ENCODE peak calls at places on chromosomes 2 and 18, in nine cellular contexts. One of them, this sample, is unnamed.

GRCh38 chr18:67652296-67652695 is 135.8 kb upstream of the DSEL start:
- DNase-seq in HuH-7: no peak
- DNase-seq in sciatic nerve: no peak
- DNase-seq in tibial nerve: no peak
- DNase-seq in NCI-H2171: no peak
- DNase-seq in amniotic epithelial cell: no peak
- DNase-seq in activated T-helper 1 cell treated with anti-CD3 and anti-CD28 coated beads, Interleukin-2, amount 50 U/mL, for 16 hours: no peak
- DNase-seq in substantia nigra: no peak
- DNase-seq in GDM1: no peak
- DNase-seq in this sample: no peak

GRCh38 chr2:46769809-46770208 is 145.8 kb downstream of the MCFD2 start:
- DNase-seq in NCI-H2171: no peak
- DNase-seq in HuH-7: no peak
- DNase-seq in activated T-helper 1 cell treated with anti-CD3 and anti-CD28 coated beads, Interleukin-2, amount 50 U/mL, for 16 hours: no peak
- DNase-seq in substantia nigra: no peak
- DNase-seq in amniotic epithelial cell: no peak
- DNase-seq in GDM1: no peak
- DNase-seq in tibial nerve: no peak
- DNase-seq in sciatic nerve: no peak
- DNase-seq in this sample: no peak

GRCh38 chr2:172088245-172089004 is 3.1 kb downstream of the DLX1 start:
- DNase-seq in amniotic epithelial cell: no peak
- DNase-seq in GDM1: no peak
- DNase-seq in tibial nerve: no peak
- DNase-seq in activated T-helper 1 cell treated with anti-CD3 and anti-CD28 coated beads, Interleukin-2, amount 50 U/mL, for 16 hours: no peak
- DNase-seq in HuH-7: no peak
- DNase-seq in substantia nigra: no peak
- DNase-seq in sciatic nerve: no peak
- DNase-seq in NCI-H2171: no peak
- DNase-seq in this sample: no peak

GRCh38 chr2:226794751-226795171 is 4.9 kb downstream of the IRS1 start:
- DNase-seq in GDM1: no peak
- DNase-seq in substantia nigra: no peak
- DNase-seq in NCI-H2171: peak; percentile 30
- DNase-seq in tibial nerve: no peak
- DNase-seq in sciatic nerve: no peak
- DNase-seq in HuH-7: no peak
- DNase-seq in activated T-helper 1 cell treated with anti-CD3 and anti-CD28 coated beads, Interleukin-2, amount 50 U/mL, for 16 hours: no peak
- DNase-seq in amniotic epithelial cell: peak; percentile 84
- DNase-seq in this sample: peak; percentile 69

GRCh38 chr18:79616651-79617518 is 62.7 kb upstream of the CTDP1 start:
- DNase-seq in NCI-H2171: no peak
- DNase-seq in tibial nerve: no peak
- DNase-seq in substantia nigra: no peak
- DNase-seq in activated T-helper 1 cell treated with anti-CD3 and anti-CD28 coated beads, Interleukin-2, amount 50 U/mL, for 16 hours: no peak
- DNase-seq in GDM1: no peak
- DNase-seq in amniotic epithelial cell: peak; percentile 37
- DNase-seq in HuH-7: no peak
- DNase-seq in sciatic nerve: peak; percentile 62
- DNase-seq in this sample: peak; percentile 9

GRCh38 chr2:43075906-43076585 is 150.4 kb downstream of the ZFP36L2 start:
- DNase-seq in sciatic nerve: no peak
- DNase-seq in HuH-7: no peak
- DNase-seq in NCI-H2171: no peak
- DNase-seq in activated T-helper 1 cell treated with anti-CD3 and anti-CD28 coated beads, Interleukin-2, amount 50 U/mL, for 16 hours: no peak
- DNase-seq in tibial nerve: no peak
- DNase-seq in GDM1: no peak
- DNase-seq in amniotic epithelial cell: peak; percentile 81
- DNase-seq in substantia nigra: no peak
- DNase-seq in this sample: peak; percentile 81

GRCh38 chr2:64779117-64779690 is 125.5 kb upstream of the SERTAD2 start:
- DNase-seq in GDM1: no peak
- DNase-seq in NCI-H2171: no peak
- DNase-seq in tibial nerve: no peak
- DNase-seq in activated T-helper 1 cell treated with anti-CD3 and anti-CD28 coated beads, Interleukin-2, amount 50 U/mL, for 16 hours: no peak
- DNase-seq in substantia nigra: no peak
- DNase-seq in sciatic nerve: no peak
- DNase-seq in amniotic epithelial cell: peak; percentile 76
- DNase-seq in HuH-7: no peak
- DNase-seq in this sample: peak; percentile 22

GRCh38 chr2:10765461-10765860 is 44.0 kb downstream of the ATP6V1C2 start:
- DNase-seq in activated T-helper 1 cell treated with anti-CD3 and anti-CD28 coated beads, Interleukin-2, amount 50 U/mL, for 16 hours: no peak
- DNase-seq in substantia nigra: no peak
- DNase-seq in GDM1: no peak
- DNase-seq in amniotic epithelial cell: no peak
- DNase-seq in HuH-7: no peak
- DNase-seq in sciatic nerve: no peak
- DNase-seq in NCI-H2171: no peak
- DNase-seq in tibial nerve: no peak
- DNase-seq in this sample: no peak

GRCh38 chr2:54741250-54741649 is 17.8 kb downstream of the EML6 start:
- DNase-seq in NCI-H2171: no peak
- DNase-seq in GDM1: no peak
- DNase-seq in activated T-helper 1 cell treated with anti-CD3 and anti-CD28 coated beads, Interleukin-2, amount 50 U/mL, for 16 hours: no peak
- DNase-seq in sciatic nerve: no peak
- DNase-seq in tibial nerve: no peak
- DNase-seq in amniotic epithelial cell: no peak
- DNase-seq in substantia nigra: no peak
- DNase-seq in HuH-7: no peak
- DNase-seq in this sample: no peak

GRCh38 chr2:238252766-238253630 is 13.2 kb upstream of the HES6 start:
- DNase-seq in amniotic epithelial cell: no peak
- DNase-seq in activated T-helper 1 cell treated with anti-CD3 and anti-CD28 coated beads, Interleukin-2, amount 50 U/mL, for 16 hours: no peak
- DNase-seq in HuH-7: no peak
- DNase-seq in GDM1: no peak
- DNase-seq in tibial nerve: no peak
- DNase-seq in substantia nigra: no peak
- DNase-seq in sciatic nerve: no peak
- DNase-seq in NCI-H2171: no peak
- DNase-seq in this sample: no peak

GRCh38 chr18:48222118-48222517 is 187.1 kb downstream of the ZBTB7C start:
- DNase-seq in HuH-7: no peak
- DNase-seq in sciatic nerve: no peak
- DNase-seq in activated T-helper 1 cell treated with anti-CD3 and anti-CD28 coated beads, Interleukin-2, amount 50 U/mL, for 16 hours: no peak
- DNase-seq in GDM1: no peak
- DNase-seq in NCI-H2171: peak; percentile 89
- DNase-seq in amniotic epithelial cell: peak; percentile 85
- DNase-seq in substantia nigra: no peak
- DNase-seq in tibial nerve: no peak
- DNase-seq in this sample: peak; percentile 9

GRCh38 chr2:31196622-31197021 is 20.7 kb downstream of the CAPN14 start:
- DNase-seq in NCI-H2171: no peak
- DNase-seq in amniotic epithelial cell: no peak
- DNase-seq in substantia nigra: no peak
- DNase-seq in activated T-helper 1 cell treated with anti-CD3 and anti-CD28 coated beads, Interleukin-2, amount 50 U/mL, for 16 hours: no peak
- DNase-seq in GDM1: no peak
- DNase-seq in HuH-7: no peak
- DNase-seq in sciatic nerve: no peak
- DNase-seq in tibial nerve: no peak
- DNase-seq in this sample: no peak

GRCh38 chr2:195458936-195459335 is 198.1 kb upstream of the SLC39A10 start:
- DNase-seq in activated T-helper 1 cell treated with anti-CD3 and anti-CD28 coated beads, Interleukin-2, amount 50 U/mL, for 16 hours: no peak
- DNase-seq in GDM1: no peak
- DNase-seq in tibial nerve: no peak
- DNase-seq in substantia nigra: no peak
- DNase-seq in HuH-7: no peak
- DNase-seq in amniotic epithelial cell: no peak
- DNase-seq in sciatic nerve: no peak
- DNase-seq in NCI-H2171: no peak
- DNase-seq in this sample: no peak

GRCh38 chr2:128301501-128301966 is 17.1 kb downstream of the HS6ST1 start:
- DNase-seq in tibial nerve: no peak
- DNase-seq in sciatic nerve: no peak
- DNase-seq in NCI-H2171: no peak
- DNase-seq in substantia nigra: no peak
- DNase-seq in amniotic epithelial cell: peak; percentile 97
- DNase-seq in HuH-7: no peak
- DNase-seq in GDM1: no peak
- DNase-seq in activated T-helper 1 cell treated with anti-CD3 and anti-CD28 coated beads, Interleukin-2, amount 50 U/mL, for 16 hours: no peak
- DNase-seq in this sample: peak; percentile 99

GRCh38 chr18:44229693-44230108 is 451.0 kb upstream of the SETBP1 start:
- DNase-seq in HuH-7: no peak
- DNase-seq in substantia nigra: peak; percentile 45
- DNase-seq in amniotic epithelial cell: peak; percentile 36
- DNase-seq in NCI-H2171: no peak
- DNase-seq in sciatic nerve: peak; percentile 82
- DNase-seq in GDM1: no peak
- DNase-seq in activated T-helper 1 cell treated with anti-CD3 and anti-CD28 coated beads, Interleukin-2, amount 50 U/mL, for 16 hours: no peak
- DNase-seq in tibial nerve: peak; percentile 23
- DNase-seq in this sample: peak; percentile 3

GRCh38 chr18:22253156-22253555 is 83.8 kb downstream of the GATA6 start:
- DNase-seq in substantia nigra: no peak
- DNase-seq in GDM1: no peak
- DNase-seq in tibial nerve: no peak
- DNase-seq in amniotic epithelial cell: peak; percentile 67
- DNase-seq in activated T-helper 1 cell treated with anti-CD3 and anti-CD28 coated beads, Interleukin-2, amount 50 U/mL, for 16 hours: no peak
- DNase-seq in NCI-H2171: no peak
- DNase-seq in sciatic nerve: no peak
- DNase-seq in HuH-7: no peak
- DNase-seq in this sample: no peak

GRCh38 chr2:45778720-45779171 is 127.3 kb downstream of the PRKCE start:
- DNase-seq in NCI-H2171: peak; percentile 35
- DNase-seq in activated T-helper 1 cell treated with anti-CD3 and anti-CD28 coated beads, Interleukin-2, amount 50 U/mL, for 16 hours: peak; percentile 45
- DNase-seq in HuH-7: peak; percentile 48
- DNase-seq in tibial nerve: peak; percentile 74
- DNase-seq in amniotic epithelial cell: peak; percentile 63
- DNase-seq in substantia nigra: no peak
- DNase-seq in GDM1: peak; percentile 33
- DNase-seq in sciatic nerve: peak; percentile 76
- DNase-seq in this sample: peak; percentile 65

GRCh38 chr18:61398961-61399632 is 65.9 kb downstream of the CDH20 start:
- DNase-seq in amniotic epithelial cell: no peak
- DNase-seq in GDM1: no peak
- DNase-seq in tibial nerve: no peak
- DNase-seq in HuH-7: no peak
- DNase-seq in activated T-helper 1 cell treated with anti-CD3 and anti-CD28 coated beads, Interleukin-2, amount 50 U/mL, for 16 hours: no peak
- DNase-seq in NCI-H2171: no peak
- DNase-seq in substantia nigra: no peak
- DNase-seq in sciatic nerve: no peak
- DNase-seq in this sample: no peak

GRCh38 chr18:27585602-27586173 is 400.6 kb upstream of the CHST9 start:
- DNase-seq in sciatic nerve: no peak
- DNase-seq in amniotic epithelial cell: no peak
- DNase-seq in NCI-H2171: no peak
- DNase-seq in activated T-helper 1 cell treated with anti-CD3 and anti-CD28 coated beads, Interleukin-2, amount 50 U/mL, for 16 hours: no peak
- DNase-seq in tibial nerve: no peak
- DNase-seq in HuH-7: peak; percentile 13
- DNase-seq in substantia nigra: no peak
- DNase-seq in GDM1: no peak
- DNase-seq in this sample: no peak

GRCh38 chr2:20049631-20050030 is 1.8 kb downstream of the LAPTM4A start:
- DNase-seq in substantia nigra: no peak
- DNase-seq in HuH-7: no peak
- DNase-seq in GDM1: no peak
- DNase-seq in tibial nerve: peak; percentile 22
- DNase-seq in amniotic epithelial cell: no peak
- DNase-seq in NCI-H2171: no peak
- DNase-seq in activated T-helper 1 cell treated with anti-CD3 and anti-CD28 coated beads, Interleukin-2, amount 50 U/mL, for 16 hours: no peak
- DNase-seq in sciatic nerve: no peak
- DNase-seq in this sample: no peak

GRCh38 chr2:20625491-20625919 is 25.4 kb downstream of the HS1BP3 start:
- DNase-seq in NCI-H2171: no peak
- DNase-seq in GDM1: no peak
- DNase-seq in amniotic epithelial cell: no peak
- DNase-seq in activated T-helper 1 cell treated with anti-CD3 and anti-CD28 coated beads, Interleukin-2, amount 50 U/mL, for 16 hours: no peak
- DNase-seq in tibial nerve: no peak
- DNase-seq in substantia nigra: no peak
- DNase-seq in sciatic nerve: peak; percentile 47
- DNase-seq in HuH-7: no peak
- DNase-seq in this sample: no peak

GRCh38 chr2:198483046-198483445 is 678.7 kb downstream of the PLCL1 start:
- DNase-seq in HuH-7: no peak
- DNase-seq in NCI-H2171: no peak
- DNase-seq in sciatic nerve: no peak
- DNase-seq in activated T-helper 1 cell treated with anti-CD3 and anti-CD28 coated beads, Interleukin-2, amount 50 U/mL, for 16 hours: no peak
- DNase-seq in amniotic epithelial cell: no peak
- DNase-seq in GDM1: no peak
- DNase-seq in tibial nerve: no peak
- DNase-seq in substantia nigra: no peak
- DNase-seq in this sample: no peak

This sample was measured in mesenchymal stem cell.